ENCODE peak calls at places on chromosome 3, in six cellular contexts. B is HEK293T, R is K562, W is IMR-90, O is GM12878, X is A549. D is an unnamed sample.
A peak's percentile ranks its signal among the peaks of the same experiment; 100 is the strongest.

GRCh38 chr3:160400631-160401150 is 1.2 kb downstream of the SMC4 start:
- DNase-seq in B (peak; percentile 13), R (peak; percentile 11), W (no peak), O (no peak), X (no peak), D (no peak)

GRCh38 chr3:49997862-49998261 is 57.9 kb downstream of the RBM6 start:
- DNase-seq in B (no peak), R (no peak), W (no peak), O (no peak), X (no peak), D (no peak)

GRCh38 chr3:47856669-47857068 is 53.7 kb downstream of the DHX30 start:
- DNase-seq in B (no peak), R (no peak), W (no peak), O (no peak), X (no peak), D (no peak)

GRCh38 chr3:14285526-14285925 is 106.9 kb downstream of the LSM3 start:
- DNase-seq in B (no peak), R (no peak), W (no peak), O (no peak), X (no peak), D (no peak)

GRCh38 chr3:148648685-148649352 is 48.9 kb upstream of the AGTR1 start:
- DNase-seq in B (no peak), R (no peak), W (peak; percentile 74), O (no peak), X (peak; percentile 38), D (no peak)

GRCh38 chr3:166660962-166661361 is 719.1 kb downstream of the ZBBX start:
- DNase-seq in B (no peak), R (no peak), W (no peak), O (no peak), X (no peak), D (no peak)

GRCh38 chr3:123138819-123139517 is 62.8 kb upstream of the SEC22A start:
- DNase-seq in B (peak; percentile 23), R (no peak), W (no peak), O (no peak), X (no peak), D (no peak)

GRCh38 chr3:49158108-49158709 is 7.9 kb downstream of the CCDC71 start:
- DNase-seq in B (no peak), R (peak; percentile 40), W (no peak), O (peak; percentile 13), X (peak; percentile 41), D (peak; percentile 74)

GRCh38 chr3:181484026-181484425 is 227.7 kb upstream of the SOX2 start:
- DNase-seq in B (no peak), R (no peak), W (no peak), O (no peak), X (no peak), D (no peak)

GRCh38 chr3:61687206-61687605 is 125.8 kb downstream of the PTPRG start:
- DNase-seq in B (no peak), R (no peak), W (no peak), O (no peak), X (no peak), D (peak; percentile 56)

GRCh38 chr3:138549578-138549977 is 44.5 kb downstream of the CEP70 start:
- DNase-seq in B (no peak), R (no peak), W (no peak), O (no peak), X (no peak), D (no peak)

GRCh38 chr3:157360044-157360443 is 76.6 kb upstream of the PTX3 start:
- DNase-seq in B (no peak), R (no peak), W (peak; percentile 93), O (no peak), X (peak; percentile 71), D (no peak)

GRCh38 chr3:160225181-160226025 is at the start of gene C3orf80:
- DNase-seq in B (peak; percentile 77), R (peak; percentile 58), W (peak; percentile 26), O (no peak), X (peak; percentile 66), D (peak; percentile 12)

GRCh38 chr3:167814441-167814951 is 79.0 kb downstream of the SERPINI1 start:
- DNase-seq in B (no peak), R (no peak), W (peak; percentile 11), O (no peak), X (peak; percentile 78), D (peak; percentile 63)

GRCh38 chr3:34198309-34198708 is 399.9 kb downstream of the PDCD6IP start:
- DNase-seq in B (no peak), R (no peak), W (no peak), O (no peak), X (no peak), D (no peak)

GRCh38 chr3:39639344-39640236 is 169.8 kb upstream of the MYRIP start:
- DNase-seq in B (no peak), R (peak; percentile 66), W (peak; percentile 96), O (no peak), X (peak; percentile 91), D (peak; percentile 40)

GRCh38 chr3:73084170-73084569 is 22.7 kb downstream of the EBLN2 start:
- DNase-seq in B (no peak), R (no peak), W (no peak), O (no peak), X (no peak), D (no peak)

GRCh38 chr3:73080201-73080966 is 18.9 kb downstream of the EBLN2 start:
- DNase-seq in B (no peak), R (no peak), W (no peak), O (no peak), X (no peak), D (no peak)

GRCh38 chr3:73081140-73081539 is 19.7 kb downstream of the EBLN2 start:
- DNase-seq in B (no peak), R (no peak), W (no peak), O (no peak), X (no peak), D (no peak)

GRCh38 chr3:73086071-73086494 is 24.6 kb downstream of the EBLN2 start:
- DNase-seq in B (peak; percentile 51), R (peak; percentile 42), W (peak; percentile 43), O (no peak), X (peak; percentile 42), D (peak; percentile 34)
- TF ChIP-seq BHLHE40 in B (no peak), R (no peak), W (no peak), O (no peak), X (no peak), D (no peak)

DNA sequence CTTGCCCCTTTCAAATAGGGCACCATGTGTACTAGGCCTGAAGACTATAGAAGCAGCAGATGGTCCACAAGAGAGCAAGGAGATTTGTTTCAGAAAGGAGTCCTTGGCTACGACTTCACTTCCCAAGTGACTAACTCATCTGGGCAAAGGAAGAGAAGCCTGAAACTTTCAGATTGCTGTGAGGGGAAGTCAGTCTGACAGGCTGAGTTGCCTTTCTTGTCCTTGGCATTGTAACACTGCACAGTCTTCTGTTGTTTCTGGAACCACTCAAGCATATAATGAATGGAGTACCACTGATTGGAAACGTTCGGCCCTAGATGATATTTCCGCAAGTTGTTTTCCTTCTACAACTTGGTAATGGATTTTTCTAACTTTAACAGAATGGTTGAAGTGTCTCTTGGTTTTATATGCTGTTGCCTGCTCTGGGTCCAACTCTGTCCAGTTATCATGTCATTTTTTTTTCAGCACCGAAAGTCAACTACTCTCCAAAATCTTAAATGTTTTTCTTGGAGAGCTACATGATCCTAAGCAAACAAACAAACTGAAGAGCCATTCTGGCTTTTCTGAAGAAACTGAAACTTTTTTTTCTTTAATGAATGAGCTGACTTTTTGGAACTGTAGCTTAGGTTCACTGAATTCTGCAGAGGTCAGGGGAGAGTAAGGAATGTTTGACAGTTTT is 685.7 kb downstream of the MECOM start:
- DNase-seq in B (no peak), R (no peak), W (peak; percentile 44), O (no peak), X (no peak), D (no peak)
- TF ChIP-seq BHLHE40 in B (no peak), R (no peak), W (no peak), O (no peak), X (no peak), D (no peak)

GRCh38 chr3:9808345-9809037 is 1.6 kb upstream of the TTLL3 start:
- DNase-seq in B (peak; percentile 48), R (peak; percentile 51), W (peak; percentile 43), O (no peak), X (peak; percentile 70), D (peak; percentile 31)
- TF ChIP-seq BHLHE40 in B (no peak), R (no peak), W (no peak), O (no peak), X (no peak), D (no peak)

GRCh38 chr3:52795298-52795900 is 803 bp downstream of the ITIH3 start:
- DNase-seq in B (no peak), R (no peak), W (no peak), O (no peak), X (no peak), D (peak; percentile 63)

GRCh38 chr3:52796411-52796810 is 1.8 kb downstream of the ITIH3 start:
- DNase-seq in B (no peak), R (no peak), W (no peak), O (no peak), X (no peak), D (no peak)

GRCh38 chr3:52793702-52794611 is 639 bp upstream of the ITIH3 start:
- DNase-seq in B (no peak), R (no peak), W (no peak), O (no peak), X (no peak), D (peak; percentile 32)

GRCh38 chr3:52792961-52793695 is 1.5 kb upstream of the ITIH3 start:
- DNase-seq in B (no peak), R (no peak), W (no peak), O (no peak), X (no peak), D (no peak)

DNA sequence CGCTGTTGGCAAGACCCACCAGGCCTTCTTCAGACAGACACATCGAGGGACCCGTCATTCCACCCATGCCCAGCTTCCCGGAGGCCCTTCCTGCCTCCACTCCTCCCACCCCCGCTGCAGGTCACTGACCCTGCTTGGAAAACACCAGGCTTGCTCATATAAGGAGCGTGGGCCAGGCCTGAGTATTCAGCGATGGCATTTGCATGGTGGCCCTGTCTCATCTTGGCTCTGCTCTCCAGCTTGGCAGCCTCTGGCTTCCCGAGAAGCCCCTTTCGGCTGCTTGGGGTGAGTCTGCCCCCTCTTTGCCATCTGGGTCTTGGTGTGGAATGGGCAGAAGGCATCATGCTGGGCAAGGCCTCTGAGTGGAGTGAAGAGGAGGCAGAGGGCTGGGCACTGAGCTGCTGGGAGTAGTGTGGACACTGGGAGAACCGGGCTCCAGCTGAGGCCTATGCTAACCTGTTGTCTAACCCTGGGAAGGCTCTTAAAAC is at the start of gene ITIH3:
- DNase-seq in B (no peak), R (no peak), W (no peak), O (no peak), X (no peak), D (peak; percentile 56)
- TF ChIP-seq BHLHE40 in B (no peak), R (no peak), W (no peak), O (no peak), X (no peak), D (peak; percentile 3)

D was measured in HepG2.